ENCODE peak calls at places on chromosomes 13 and 19, in six cellular contexts. T is CD4-positive, CD25-positive, alpha-beta regulatory T cell; U is colonic mucosa; P is effector memory CD4-positive, alpha-beta T cell; H is iPS DF 6.9; O is RWPE2. I is an unnamed sample.

GRCh38 chr19:7831452-7831851 is 1.4 kb downstream of the EVI5L start:
- DNase-seq in T (no peak), U (no peak), P (no peak), H (peak), O (no peak), I (no peak)

GRCh38 chr13:54965881-54966280 is 1937.3 kb downstream of the OLFM4 start:
- DNase-seq in T (no peak), U (no peak), P (no peak), H (no peak), O (no peak), I (no peak)

GRCh38 chr13:87923713-87924112 is 252.5 kb downstream of the SLITRK5 start:
- DNase-seq in T (no peak), U (no peak), P (no peak), H (no peak), O (no peak), I (no peak)

GRCh38 chr13:75016225-75016624 is 465.7 kb downstream of the TBC1D4 start:
- DNase-seq in T (no peak), U (no peak), P (no peak), H (no peak), O (no peak), I (no peak)

GRCh38 chr13:31012285-31013024 is 80.0 kb downstream of the TEX26 start:
- DNase-seq in T (no peak), U (no peak), P (no peak), H (no peak), O (no peak), I (no peak)

GRCh38 chr13:23963947-23964346 is 66.6 kb upstream of the C1QTNF9B start:
- DNase-seq in T (no peak), U (no peak), P (no peak), H (no peak), O (no peak), I (no peak)

GRCh38 chr13:50309200-50309848 is 294.1 kb downstream of the KCNRG start:
- DNase-seq in T (no peak), U (no peak), P (no peak), H (no peak), O (no peak), I (no peak)

GRCh38 chr19:58118979-58119733 is 21.1 kb upstream of the ZSCAN18 start:
- DNase-seq in T (no peak), U (no peak), P (no peak), H (no peak), O (no peak), I (no peak)

GRCh38 chr13:91381371-91381770 is 17.1 kb upstream of the GPC5 start:
- DNase-seq in T (no peak), U (no peak), P (no peak), H (no peak), O (no peak), I (no peak)

GRCh38 chr19:47769534-47769933 is 9.0 kb upstream of the SELENOW start:
- DNase-seq in T (no peak), U (no peak), P (no peak), H (no peak), O (no peak), I (no peak)

GRCh38 chr13:46178821-46179220 is 3.2 kb downstream of the LCP1 start:
- DNase-seq in T (no peak), U (no peak), P (no peak), H (no peak), O (no peak), I (no peak)

GRCh38 chr19:41621654-41622053 is 5.2 kb downstream of the CEACAM4 start:
- DNase-seq in T (no peak), U (no peak), P (no peak), H (no peak), O (no peak), I (no peak)

GRCh38 chr13:35856721-35857346 is 274.3 kb downstream of the DCLK1 start:
- DNase-seq in T (no peak), U (no peak), P (no peak), H (no peak), O (no peak), I (no peak)

GRCh38 chr19:18713550-18714117 is 30.2 kb downstream of the CRTC1 start:
- DNase-seq in T (no peak), U (no peak), P (no peak), H (no peak), O (no peak), I (no peak)

GRCh38 chr19:55545443-55545842 is at the start of gene SBK3:
- DNase-seq in T (no peak), U (no peak), P (no peak), H (no peak), O (no peak), I (no peak)

GRCh38 chr13:94987869-94988268 is 275.5 kb upstream of the SOX21 start:
- DNase-seq in T (no peak), U (no peak), P (no peak), H (no peak), O (no peak), I (no peak)

GRCh38 chr19:56108447-56109195 is 12.5 kb downstream of the ZNF787 start:
- DNase-seq in T (no peak), U (no peak), P (no peak), H (no peak), O (no peak), I (peak)

GRCh38 chr13:49620170-49620621 is 8.1 kb upstream of the ARL11 start:
- DNase-seq in T (no peak), U (no peak), P (no peak), H (no peak), O (no peak), I (no peak)

GRCh38 chr13:109919715-109920375 is 133.5 kb upstream of the IRS2 start:
- DNase-seq in T (no peak), U (no peak), P (no peak), H (no peak), O (no peak), I (no peak)

GRCh38 chr13:104408733-104409132 is 1342.5 kb upstream of the SLC10A2 start:
- DNase-seq in T (no peak), U (no peak), P (no peak), H (no peak), O (no peak), I (no peak)

GRCh38 chr13:60326273-60326672 is 70.7 kb upstream of the TDRD3 start:
- DNase-seq in T (no peak), U (no peak), P (no peak), H (no peak), O (no peak), I (no peak)

GRCh38 chr13:42181381-42181953 is 90.5 kb upstream of the AKAP11 start:
- DNase-seq in T (no peak), U (no peak), P (no peak), H (no peak), O (no peak), I (no peak)

GRCh38 chr19:2446390-2446789 is 10.4 kb downstream of the LMNB2 start:
- DNase-seq in T (no peak), U (no peak), P (no peak), H (no peak), O (no peak), I (peak)

GRCh38 chr19:36060430-36060829 is 5.7 kb downstream of the WDR62 start:
- DNase-seq in T (no peak), U (no peak), P (no peak), H (no peak), O (no peak), I (no peak)

GRCh38 chr19:17881701-17882100 is 10.0 kb downstream of the SLC5A5 start:
- DNase-seq in T (no peak), U (no peak), P (no peak), H (no peak), O (no peak), I (no peak)

GRCh38 chr19:31171936-31172335 is 177.3 kb downstream of the TSHZ3 start:
- DNase-seq in T (no peak), U (no peak), P (no peak), H (no peak), O (no peak), I (no peak)

GRCh38 chr19:4707956-4708650 is 15.5 kb downstream of the DPP9 start:
- DNase-seq in T (no peak), U (no peak), P (no peak), H (no peak), O (no peak), I (no peak)

GRCh38 chr13:24997367-24997967 is 98.5 kb upstream of the PABPC3 start:
- DNase-seq in T (no peak), U (peak), P (no peak), H (no peak), O (no peak), I (no peak)

GRCh38 chr19:18292810-18293641 is 11.6 kb upstream of the JUND start:
- DNase-seq in T (peak), U (peak), P (no peak), H (no peak), O (no peak), I (peak)

GRCh38 chr19:15154002-15154612 is 46.7 kb downstream of the NOTCH3 start:
- DNase-seq in T (no peak), U (peak), P (no peak), H (no peak), O (no peak), I (no peak)

GRCh38 chr13:30017880-30018279 is 167.5 kb upstream of the UBL3 start:
- DNase-seq in T (no peak), U (no peak), P (no peak), H (no peak), O (no peak), I (no peak)

GRCh38 chr19:58002384-58003152 is at the start of gene ZNF606:
- DNase-seq in T (peak), U (peak), P (peak), H (peak), O (peak), I (peak)

GRCh38 chr13:58376349-58376748 is 744.8 kb downstream of the PCDH17 start:
- DNase-seq in T (no peak), U (no peak), P (no peak), H (no peak), O (no peak), I (no peak)

GRCh38 chr19:45245334-45245787 is at the start of gene EXOC3L2:
- DNase-seq in T (no peak), U (no peak), P (no peak), H (no peak), O (no peak), I (no peak)
- H3K27ac ChIP-seq in T (no peak), U (no peak), P (no peak), H (no peak), O (no peak), I (no peak)

GRCh38 chr19:37981785-37982475 is 74.9 kb downstream of the SIPA1L3 start:
- DNase-seq in T (no peak), U (peak), P (no peak), H (no peak), O (no peak), I (peak)

GRCh38 chr19:37979547-37980082 is 72.6 kb downstream of the SIPA1L3 start:
- DNase-seq in T (no peak), U (peak), P (no peak), H (no peak), O (peak), I (no peak)

GRCh38 chr19:37982655-37983054 is 75.6 kb downstream of the SIPA1L3 start:
- DNase-seq in T (no peak), U (no peak), P (no peak), H (no peak), O (no peak), I (peak)

GRCh38 chr19:37977992-37978391 is 71.0 kb downstream of the SIPA1L3 start:
- DNase-seq in T (no peak), U (no peak), P (no peak), H (no peak), O (no peak), I (peak)

GRCh38 chr19:37980419-37980975 is 73.5 kb downstream of the SIPA1L3 start:
- DNase-seq in T (no peak), U (no peak), P (no peak), H (no peak), O (no peak), I (no peak)
- H3K27ac ChIP-seq in T (no peak), U (no peak), P (no peak), H (no peak), O (peak), I (no peak)

GRCh38 chr19:40410030-40410389 is 3.2 kb downstream of the PRX start:
- DNase-seq in T (no peak), U (no peak), P (no peak), H (no peak), O (no peak), I (no peak)
- H3K27ac ChIP-seq in T (no peak), U (no peak), P (no peak), H (no peak), O (no peak), I (no peak)

GRCh38 chr13:99200433-99201167 is at the start of gene UBAC2:
- DNase-seq in T (peak), U (peak), P (peak), H (peak), O (peak), I (peak)
- H3K27ac ChIP-seq in T (peak), U (peak), P (peak), H (no peak), O (peak), I (peak)

GRCh38 chr19:49165865-49166301 is 8.3 kb downstream of the TRPM4 start:
- DNase-seq in T (no peak), U (no peak), P (no peak), H (no peak), O (no peak), I (no peak)

GRCh38 chr19:49160450-49161189 is 3.0 kb downstream of the TRPM4 start:
- DNase-seq in T (no peak), U (no peak), P (no peak), H (no peak), O (no peak), I (peak)

GRCh38 chr19:49157445-49158224 is at the start of gene TRPM4:
- DNase-seq in T (no peak), U (peak), P (no peak), H (no peak), O (peak), I (peak)

GRCh38 chr19:49165111-49165750 is 7.6 kb downstream of the TRPM4 start:
- DNase-seq in T (no peak), U (no peak), P (no peak), H (no peak), O (no peak), I (peak)

DNA sequence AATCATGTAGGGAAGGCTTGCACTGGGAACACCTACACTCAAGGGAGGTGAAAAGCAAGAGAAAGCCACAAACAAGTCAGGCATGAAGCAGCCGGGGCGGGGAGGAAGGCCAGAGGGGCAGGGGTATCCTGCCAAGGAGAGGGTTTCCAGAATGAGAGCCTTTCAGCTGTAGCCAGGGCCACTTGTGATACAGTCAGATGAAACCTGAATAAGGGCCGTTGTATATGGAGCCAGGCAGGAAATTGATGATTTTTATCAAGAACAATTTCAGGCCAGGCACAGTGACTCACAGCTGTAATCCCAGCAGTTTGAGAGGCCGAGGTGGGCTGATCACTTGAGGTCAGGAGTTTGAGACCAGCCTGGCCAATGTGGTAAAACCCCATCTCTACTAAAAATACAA is 4.4 kb downstream of the TRPM4 start:
- DNase-seq in T (no peak), U (no peak), P (no peak), H (no peak), O (no peak), I (peak)
- H3K27ac ChIP-seq in T (no peak), U (peak), P (no peak), H (no peak), O (no peak), I (no peak)